ENCODE peak calls at places on chromosomes 16 and 17, in five cellular contexts. K, T, B, F and J are unnamed samples.

GRCh38 chr17:76270127-76270592 is 5.0 kb downstream of the UBALD2 start:
- DNase-seq in K (no peak), T (peak), B (no peak), F (no peak), J (no peak)

GRCh38 chr17:75898791-75899190 is 2.0 kb upstream of the TRIM65 start:
- DNase-seq in T (peak), B (no peak), K (no peak), F (no peak), J (peak)

GRCh38 chr17:35743911-35744328 is 9.1 kb downstream of the GAS2L2 start:
- DNase-seq in T (peak), B (no peak), K (peak), F (peak), J (no peak)

GRCh38 chr17:42109086-42109485 is 3.4 kb downstream of the DHX58 start:
- DNase-seq in B (no peak), K (no peak), F (no peak), T (no peak), J (no peak)

GRCh38 chr17:42783062-42783777 is 2.8 kb downstream of the WNK4 start:
- DNase-seq in F (peak), B (no peak), T (peak), K (no peak), J (no peak)

GRCh38 chr16:5066511-5066910 is 755 bp upstream of the C16orf89 start:
- DNase-seq in F (no peak), K (no peak), B (no peak), T (no peak), J (peak)

GRCh38 chr17:50853781-50854180 is 12.4 kb downstream of the TOB1 start:
- DNase-seq in B (no peak), K (no peak), F (no peak), T (no peak), J (no peak)

GRCh38 chr17:75126954-75127353 is 4.6 kb downstream of the NT5C start:
- DNase-seq in B (no peak), T (no peak), F (no peak), K (no peak), J (no peak)

GRCh38 chr17:79941088-79942010 is 94.3 kb downstream of the TBC1D16 start:
- DNase-seq in B (peak), F (peak), T (peak), K (no peak), J (no peak)

GRCh38 chr17:81676906-81677305 is 6.7 kb downstream of the ARL16 start:
- DNase-seq in T (peak), B (no peak), K (no peak), F (no peak), J (no peak)

GRCh38 chr17:56262854-56263253 is 109.6 kb downstream of the ANKFN1 start:
- DNase-seq in K (peak), B (no peak), F (no peak), T (no peak), J (no peak)

DNA sequence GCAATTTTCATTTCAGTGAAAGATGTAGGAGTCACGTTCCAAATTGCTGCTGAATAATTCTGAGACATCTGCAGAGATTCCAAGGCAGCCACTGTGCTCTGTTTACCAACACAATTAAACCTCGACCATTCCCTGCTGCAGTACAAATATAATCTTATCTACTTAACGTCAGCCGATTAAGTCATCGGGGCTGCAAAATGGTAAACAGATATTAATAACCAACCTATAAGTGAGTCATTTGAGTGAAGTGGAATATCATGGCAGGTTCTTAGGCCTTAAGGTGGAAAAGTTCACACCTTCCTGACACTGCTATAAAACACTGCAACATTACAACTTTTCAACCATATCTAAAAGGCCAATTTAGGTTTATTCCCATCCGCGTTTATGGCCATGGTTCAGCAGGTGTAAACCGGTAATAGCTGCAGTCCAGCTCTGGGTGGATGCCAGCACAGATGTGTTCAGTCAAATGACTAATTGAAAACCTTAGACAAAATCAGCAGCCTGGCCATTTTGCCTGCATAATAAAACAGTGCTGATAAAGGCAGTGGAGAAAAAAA is 202.7 kb upstream of the IRX3 start:
- DNase-seq in T (no peak), F (no peak), K (no peak), B (no peak), J (no peak)
- H3K27ac ChIP-seq in T (no peak), F (no peak), K (no peak), B (no peak), J (no peak)

GRCh38 chr16:4052096-4052495 is 64.1 kb downstream of the ADCY9 start:
- DNase-seq in F (no peak), B (no peak), K (no peak), T (no peak), J (no peak)

GRCh38 chr16:4052801-4053662 is 63.2 kb downstream of the ADCY9 start:
- DNase-seq in F (no peak), K (no peak), B (peak), T (peak), J (no peak)

GRCh38 chr16:4049031-4049430 is 67.2 kb downstream of the ADCY9 start:
- DNase-seq in F (no peak), K (no peak), T (no peak), B (no peak), J (no peak)

GRCh38 chr16:4051591-4051990 is 64.7 kb downstream of the ADCY9 start:
- DNase-seq in F (no peak), T (peak), B (no peak), K (no peak), J (no peak)

GRCh38 chr16:4048481-4048880 is 67.8 kb downstream of the ADCY9 start:
- DNase-seq in T (no peak), K (no peak), B (no peak), F (no peak), J (no peak)
- H3K4me3 ChIP-seq in T (no peak), K (no peak), B (no peak), F (no peak), J (no peak)

DNA sequence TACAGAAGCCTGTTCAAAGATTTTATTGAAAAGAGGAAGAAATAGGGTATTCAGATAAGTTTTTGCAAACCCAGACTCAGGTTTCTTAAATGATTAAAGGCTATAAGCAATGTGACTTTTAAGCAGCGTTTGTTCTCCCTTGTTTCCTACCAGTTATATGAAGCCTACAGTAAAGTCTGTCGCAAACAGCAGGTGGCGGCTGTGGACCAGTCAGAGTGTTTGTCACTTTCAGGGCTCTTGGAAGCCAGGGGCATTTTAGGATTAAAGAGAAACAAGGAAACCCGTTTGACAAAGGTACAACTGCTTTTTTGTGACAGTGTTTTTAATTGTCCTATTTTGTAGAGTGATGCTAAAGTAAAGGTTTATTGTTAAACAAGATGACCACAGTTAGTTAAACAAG is 7.7 kb upstream of the RARA start:
- DNase-seq in F (no peak), B (no peak), K (no peak), T (no peak), J (no peak)
- TF ChIP-seq CTCF in F (no peak), B (no peak), K (peak), T (no peak), J (no peak)

DNA sequence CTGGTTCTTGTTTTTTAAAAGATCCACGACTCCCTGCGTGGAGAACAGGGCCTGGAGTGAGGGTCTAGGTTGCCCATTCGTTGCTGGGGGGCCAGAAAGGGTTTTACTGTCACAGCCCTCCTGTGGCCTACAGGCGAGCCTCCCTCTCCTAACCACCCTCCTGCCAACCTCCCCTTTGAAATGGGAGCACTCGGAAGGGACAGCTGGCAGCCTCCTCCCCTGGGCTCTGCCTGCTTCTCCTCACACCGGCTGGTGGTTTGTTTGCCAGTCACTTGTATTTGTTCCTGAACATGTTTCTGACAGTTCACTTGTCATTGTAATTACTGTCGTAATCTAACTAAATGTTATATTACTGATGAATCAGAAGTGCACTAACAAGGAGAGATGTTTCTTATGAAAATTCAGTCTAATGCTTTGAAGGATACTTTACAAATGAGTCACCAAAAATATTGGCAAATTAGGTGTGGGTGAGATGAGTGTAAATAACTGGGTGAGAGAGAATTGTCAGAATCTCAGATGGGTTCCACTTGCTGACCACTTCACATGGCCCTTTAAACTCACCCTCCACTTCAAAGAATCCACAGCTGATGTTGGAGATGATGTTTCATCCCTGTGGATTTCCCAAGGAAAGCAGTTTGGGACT is 2.7 kb upstream of the SPPL2C start:
- DNase-seq in F (no peak), T (peak), B (no peak), K (no peak), J (no peak)
- H3K27ac ChIP-seq in F (no peak), T (no peak), B (no peak), K (no peak), J (no peak)

GRCh38 chr16:67965668-67966548 is 2.5 kb downstream of the SLC12A4 start:
- DNase-seq in F (no peak), T (peak), B (no peak), K (no peak), J (no peak)
- H3K4me3 ChIP-seq in F (no peak), T (peak), B (peak), K (no peak), J (no peak)

GRCh38 chr17:27558842-27559505 is 72.0 kb upstream of the LGALS9 start:
- DNase-seq in K (no peak), T (no peak), B (no peak), F (no peak), J (no peak)
- TF ChIP-seq CTCF in K (no peak), T (no peak), B (no peak), F (no peak), J (no peak)

GRCh38 chr16:50696126-50696525 is 2.7 kb downstream of the NOD2 start:
- DNase-seq in F (no peak), B (no peak), K (peak), T (no peak), J (no peak)
- H3K27ac ChIP-seq in F (no peak), B (peak), K (no peak), T (no peak), J (peak)

DNA sequence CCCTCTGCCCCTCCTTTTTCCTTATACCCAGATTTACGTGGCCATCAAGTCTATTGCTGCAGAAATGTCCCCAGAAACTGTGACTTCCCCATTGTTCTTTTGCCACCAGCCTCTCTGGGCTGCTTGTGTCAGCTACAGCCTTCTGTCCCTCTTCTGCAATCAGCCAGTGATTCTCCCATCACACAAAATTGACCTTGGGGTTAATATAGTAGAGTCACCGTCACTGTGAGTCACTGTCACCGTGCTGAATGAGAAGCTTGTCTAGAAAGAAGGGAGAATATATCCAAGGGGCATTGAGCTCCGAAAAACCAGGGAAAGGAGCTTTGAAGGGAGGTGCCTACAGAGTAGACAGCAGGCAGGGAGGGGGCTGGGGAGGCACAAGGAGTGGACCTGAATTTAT is 290.5 kb downstream of the HAPSTR1 start:
- DNase-seq in T (no peak), F (no peak), B (no peak), K (no peak), J (no peak)
- H3K4me3 ChIP-seq in T (no peak), F (no peak), B (no peak), K (no peak), J (no peak)

GRCh38 chr17:44008205-44008909 is 3.9 kb downstream of the NAGS start:
- DNase-seq in K (no peak), T (peak), F (no peak), B (no peak), J (no peak)

GRCh38 chr17:44006581-44007345 is 2.3 kb downstream of the NAGS start:
- DNase-seq in K (peak), T (peak), B (peak), F (peak), J (peak)

GRCh38 chr17:44005865-44006580 is 1.6 kb downstream of the NAGS start:
- DNase-seq in T (peak), K (peak), B (no peak), F (peak), J (peak)

GRCh38 chr17:44005527-44005864 is 1.1 kb downstream of the NAGS start:
- DNase-seq in K (no peak), T (no peak), F (no peak), B (no peak), J (no peak)

GRCh38 chr17:44007346-44008204 is 3.2 kb downstream of the NAGS start:
- DNase-seq in F (no peak), B (no peak), T (peak), K (no peak), J (peak)
- TF ChIP-seq CTCF in F (peak), B (no peak), T (no peak), K (no peak), J (no peak)